ENCODE peak calls at places on chromosomes 4 and X, in six cellular contexts. A is stimulated activated CD4-positive, alpha-beta T cell treated with anti-CD3 and anti-CD28 coated beads, TNF-alpha, amount 100 ng/mL, for 48 hours; T is lower lobe of right lung; P is neural crest cell; D is fibroblast of gingiva; F is sigmoid colon. I is an unnamed sample.
A peak's percentile ranks its signal among the peaks of the same experiment; 100 is the strongest.

GRCh38 chrX:5876984-5877655 is 351.5 kb downstream of the NLGN4X start:
- DNase-seq in A (no peak), T (no peak), P (peak; percentile 25), D (no peak), F (no peak), I (no peak)

GRCh38 chrX:74349387-74349786 is 45.4 kb downstream of the ZCCHC13 start:
- DNase-seq in A (no peak), T (no peak), P (no peak), D (peak; percentile 44), F (no peak), I (no peak)

GRCh38 chrX:38800981-38801845 is at the start of gene MID1IP1:
- DNase-seq in A (peak; percentile 43), T (peak; percentile 94), P (peak; percentile 72), D (peak; percentile 90), F (peak; percentile 97), I (peak; percentile 91)

GRCh38 chrX:47224266-47224895 is 5.9 kb downstream of the CDK16 start:
- DNase-seq in A (no peak), T (no peak), P (no peak), D (no peak), F (no peak), I (no peak)

GRCh38 chrX:54920610-54921426 is at the start of gene TRO:
- DNase-seq in A (no peak), T (no peak), P (peak; percentile 33), D (no peak), F (no peak), I (no peak)

GRCh38 chr4:52103314-52103713 is 52.2 kb downstream of the SPATA18 start:
- DNase-seq in A (no peak), T (no peak), P (no peak), D (peak; percentile 34), F (no peak), I (peak; percentile 7)

GRCh38 chrX:7586126-7586525 is 256.8 kb upstream of the VCX start:
- DNase-seq in A (no peak), T (no peak), P (no peak), D (peak; percentile 44), F (no peak), I (no peak)

GRCh38 chr4:99784836-99785235 is 31.8 kb upstream of the DAPP1 start:
- DNase-seq in A (no peak), T (no peak), P (no peak), D (no peak), F (no peak), I (no peak)

GRCh38 chr4:102169345-102169744 is 175.9 kb downstream of the SLC39A8 start:
- DNase-seq in A (no peak), T (no peak), P (peak; percentile 22), D (peak; percentile 23), F (no peak), I (no peak)

GRCh38 chr4:171875291-171875690 is 62.1 kb downstream of the GALNTL6 start:
- DNase-seq in A (no peak), T (no peak), P (no peak), D (no peak), F (no peak), I (no peak)

GRCh38 chr4:29047341-29048041 is 1672.7 kb upstream of the PCDH7 start:
- DNase-seq in A (no peak), T (peak; percentile 40), P (no peak), D (no peak), F (peak; percentile 64), I (no peak)

GRCh38 chr4:76690906-76691275 is 207.1 kb downstream of the SOWAHB start:
- DNase-seq in A (no peak), T (no peak), P (no peak), D (peak; percentile 40), F (no peak), I (no peak)

GRCh38 chr4:108331905-108332632 is 163.3 kb upstream of the LEF1 start:
- DNase-seq in A (no peak), T (no peak), P (no peak), D (no peak), F (no peak), I (no peak)

GRCh38 chrX:16278927-16279326 is 111.6 kb downstream of the MAGEB17 start:
- DNase-seq in A (no peak), T (no peak), P (no peak), D (no peak), F (no peak), I (no peak)

GRCh38 chrX:134158821-134159512 is 78.0 kb upstream of the CCDC160 start:
- DNase-seq in A (no peak), T (no peak), P (no peak), D (no peak), F (no peak), I (no peak)

GRCh38 chrX:119393144-119393543 is 6.0 kb upstream of the SLC25A43 start:
- DNase-seq in A (no peak), T (no peak), P (no peak), D (no peak), F (no peak), I (no peak)

GRCh38 chr4:127400736-127401346 is 231.9 kb upstream of the INTU start:
- DNase-seq in A (peak; percentile 2), T (no peak), P (peak; percentile 57), D (peak; percentile 83), F (peak; percentile 70), I (peak; percentile 68)

GRCh38 chr4:41878991-41879491 is 56.2 kb upstream of the TMEM33 start:
- DNase-seq in A (no peak), T (no peak), P (no peak), D (no peak), F (no peak), I (no peak)

GRCh38 chr4:57911203-57911602 is 801.0 kb upstream of the IGFBP7 start:
- DNase-seq in A (no peak), T (no peak), P (no peak), D (no peak), F (no peak), I (no peak)

GRCh38 chrX:109374276-109374960 is 107.5 kb downstream of the GUCY2F start:
- DNase-seq in A (no peak), T (no peak), P (no peak), D (no peak), F (no peak), I (peak; percentile 8)

GRCh38 chr4:79073471-79073870 is 134.2 kb upstream of the PAQR3 start:
- DNase-seq in A (no peak), T (no peak), P (no peak), D (no peak), F (no peak), I (no peak)

GRCh38 chr4:150379454-150379853 is 202.5 kb upstream of the MAB21L2 start:
- DNase-seq in A (no peak), T (no peak), P (no peak), D (no peak), F (no peak), I (peak; percentile 76)

GRCh38 chr4:173524218-173525117 is 5.6 kb downstream of the HAND2 start:
- DNase-seq in A (no peak), T (no peak), P (no peak), D (no peak), F (peak; percentile 80), I (no peak)

GRCh38 chr4:20043992-20044391 is 207.7 kb upstream of the SLIT2 start:
- DNase-seq in A (no peak), T (no peak), P (no peak), D (no peak), F (no peak), I (no peak)

GRCh38 chr4:177511611-177512010 is 69.4 kb upstream of the AGA start:
- DNase-seq in A (no peak), T (no peak), P (no peak), D (no peak), F (no peak), I (no peak)

GRCh38 chrX:44241551-44241950 is 101.9 kb downstream of the EFHC2 start:
- DNase-seq in A (no peak), T (no peak), P (no peak), D (no peak), F (no peak), I (no peak)

GRCh38 chr4:166498541-166498940 is 625.5 kb downstream of the TLL1 start:
- DNase-seq in A (no peak), T (no peak), P (no peak), D (peak; percentile 20), F (no peak), I (no peak)

GRCh38 chr4:158410272-158410671 is 111.4 kb upstream of the RXFP1 start:
- DNase-seq in A (no peak), T (no peak), P (no peak), D (peak; percentile 56), F (no peak), I (peak; percentile 23)

GRCh38 chr4:110472583-110473329 is 3.2 kb upstream of the ENPEP start:
- DNase-seq in A (no peak), T (no peak), P (no peak), D (no peak), F (no peak), I (no peak)

GRCh38 chr4:6297266-6297815 is 27.7 kb downstream of the WFS1 start:
- DNase-seq in A (no peak), T (no peak), P (no peak), D (no peak), F (no peak), I (no peak)

GRCh38 chr4:119728692-119729593 is 100.3 kb upstream of the PDE5A start:
- DNase-seq in A (no peak), T (no peak), P (no peak), D (no peak), F (no peak), I (no peak)

GRCh38 chr4:2761035-2761923 is 5.1 kb upstream of the TNIP2 start:
- DNase-seq in A (no peak), T (peak; percentile 61), P (no peak), D (no peak), F (peak; percentile 66), I (peak; percentile 61)

GRCh38 chrX:154430504-154430903 is 2.0 kb downstream of the ATP6AP1 start:
- DNase-seq in A (no peak), T (no peak), P (no peak), D (no peak), F (no peak), I (no peak)

GRCh38 chrX:109997786-109998452 is 5.0 kb upstream of the TMEM164 start:
- DNase-seq in A (no peak), T (no peak), P (no peak), D (no peak), F (no peak), I (no peak)

GRCh38 chr4:112140536-112140935 is 4.7 kb upstream of the FAM241A start:
- DNase-seq in A (no peak), T (no peak), P (no peak), D (peak; percentile 42), F (no peak), I (no peak)

GRCh38 chr4:81786063-81786763 is 314.5 kb upstream of the RASGEF1B start:
- DNase-seq in A (no peak), T (no peak), P (no peak), D (no peak), F (no peak), I (peak; percentile 15)

GRCh38 chr4:48853604-48854394 is 22.9 kb downstream of the OCIAD1 start:
- DNase-seq in A (no peak), T (no peak), P (no peak), D (no peak), F (no peak), I (peak; percentile 29)

GRCh38 chr4:68883870-68884269 is 67.7 kb downstream of the UGT2A3 start:
- DNase-seq in A (no peak), T (no peak), P (no peak), D (no peak), F (no peak), I (no peak)

GRCh38 chr4:165190591-165191212 is 16.7 kb upstream of the KLHL2 start:
- DNase-seq in A (no peak), T (no peak), P (no peak), D (no peak), F (no peak), I (no peak)